ENCODE peak calls at places on chromosomes 3 and 15, in five cellular contexts. M, T, O, K and X are unnamed samples.

GRCh38 chr15:78991476-78991875 is 46.6 kb upstream of the CTSH start:
- DNase-seq in M (no peak), T (no peak), O (peak; percentile 35), K (no peak), X (no peak)

GRCh38 chr3:57298041-57298440 is 5.6 kb upstream of the ASB14 start:
- DNase-seq in M (no peak), T (no peak), O (peak; percentile 63), K (peak; percentile 5), X (no peak)

GRCh38 chr3:58271901-58272501 is 34.0 kb upstream of the RPP14 start:
- DNase-seq in M (no peak), T (no peak), O (peak; percentile 87), K (no peak), X (no peak)

GRCh38 chr15:52261498-52262242 is 33.9 kb downstream of the MYO5C start:
- DNase-seq in M (peak; percentile 32), T (peak; percentile 96), O (peak; percentile 80), K (no peak), X (no peak)

GRCh38 chr3:194058189-194058571 is 77.8 kb upstream of the HES1 start:
- DNase-seq in M (peak; percentile 47), T (peak; percentile 94), O (no peak), K (peak; percentile 65), X (peak; percentile 67)

GRCh38 chr3:134294302-134294925 is 43.8 kb upstream of the RYK start:
- DNase-seq in M (no peak), T (no peak), O (no peak), K (no peak), X (no peak)

GRCh38 chr15:75508741-75509532 is 57.4 kb upstream of the SIN3A start:
- DNase-seq in M (no peak), T (peak; percentile 56), O (peak; percentile 29), K (peak; percentile 23), X (no peak)

GRCh38 chr15:39530446-39531342 is 50.2 kb upstream of the THBS1 start:
- DNase-seq in M (no peak), T (peak; percentile 59), O (no peak), K (no peak), X (no peak)

GRCh38 chr15:50049871-50050270 is 69.2 kb downstream of the ATP8B4 start:
- DNase-seq in M (no peak), T (no peak), O (peak; percentile 57), K (no peak), X (no peak)

GRCh38 chr3:107411779-107412178 is 34.5 kb downstream of the CCDC54 start:
- DNase-seq in M (no peak), T (no peak), O (no peak), K (no peak), X (no peak)

GRCh38 chr15:78069052-78069414 is 8.5 kb downstream of the TBC1D2B start:
- DNase-seq in M (no peak), T (no peak), O (no peak), K (no peak), X (no peak)

GRCh38 chr3:45760878-45761711 is 35.2 kb downstream of the SLC6A20 start:
- DNase-seq in M (peak; percentile 50), T (peak; percentile 87), O (peak; percentile 36), K (peak; percentile 39), X (no peak)

GRCh38 chr3:32712506-32713055 is 27.6 kb downstream of the CNOT10 start:
- DNase-seq in M (no peak), T (no peak), O (no peak), K (no peak), X (no peak)

GRCh38 chr3:191290311-191291025 is 38.7 kb upstream of the CCDC50 start:
- DNase-seq in M (no peak), T (no peak), O (no peak), K (no peak), X (no peak)

GRCh38 chr3:17142516-17142915 is 257.8 kb downstream of the PLCL2 start:
- DNase-seq in M (no peak), T (no peak), O (no peak), K (no peak), X (no peak)

GRCh38 chr15:34721802-34722795 is 32.7 kb downstream of the GJD2 start:
- DNase-seq in M (peak; percentile 27), T (peak; percentile 83), O (peak; percentile 7), K (peak; percentile 20), X (peak; percentile 56)

GRCh38 chr3:151268267-151269235 is 9.8 kb downstream of the P2RY14 start:
- DNase-seq in M (no peak), T (no peak), O (no peak), K (no peak), X (no peak)

GRCh38 chr15:42619641-42620371 is 44.4 kb downstream of the STARD9 start:
- DNase-seq in M (no peak), T (peak; percentile 89), O (no peak), K (no peak), X (no peak)

GRCh38 chr3:42515391-42515916 is 13.0 kb downstream of the VIPR1 start:
- DNase-seq in M (no peak), T (no peak), O (no peak), K (no peak), X (no peak)

GRCh38 chr3:87503901-87504498 is 227.6 kb upstream of the POU1F1 start:
- DNase-seq in M (peak; percentile 24), T (peak; percentile 54), O (peak; percentile 74), K (peak; percentile 60), X (no peak)

GRCh38 chr3:69406156-69406555 is 20.3 kb upstream of the FRMD4B start:
- DNase-seq in M (no peak), T (no peak), O (no peak), K (no peak), X (no peak)

GRCh38 chr3:192827208-192827607 is 90.4 kb downstream of the MB21D2 start:
- DNase-seq in M (no peak), T (no peak), O (no peak), K (no peak), X (no peak)

GRCh38 chr15:48109212-48109611 is 11.6 kb upstream of the SLC24A5 start:
- DNase-seq in M (no peak), T (no peak), O (no peak), K (no peak), X (no peak)

GRCh38 chr15:48109856-48110531 is 10.8 kb upstream of the SLC24A5 start:
- DNase-seq in M (no peak), T (peak; percentile 74), O (no peak), K (no peak), X (no peak)

DNA sequence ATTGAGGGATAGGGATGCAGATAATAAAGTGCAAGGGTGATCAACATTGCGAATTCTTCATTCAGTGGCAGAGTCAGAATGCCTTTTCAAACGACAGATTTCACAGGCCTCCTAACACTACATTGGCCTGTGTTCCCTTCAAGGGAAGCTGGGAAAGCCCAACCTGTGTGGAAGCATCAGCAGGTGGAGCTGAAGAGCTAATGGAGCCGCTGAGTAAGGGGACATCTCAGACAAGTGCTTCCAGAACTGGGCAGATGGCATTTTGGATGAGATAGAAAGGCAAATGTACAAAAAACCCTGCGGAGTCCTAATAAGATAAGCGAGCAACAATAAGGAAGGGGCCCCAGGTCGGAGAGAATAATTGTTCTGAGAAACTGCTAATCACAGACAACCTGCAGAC is 8.5 kb upstream of the SLC24A5 start:
- DNase-seq in M (no peak), T (peak; percentile 88), O (no peak), K (peak; percentile 16), X (no peak)
- TF ChIP-seq CTCF in M (peak; percentile 31), T (peak; percentile 78), O (peak; percentile 83), K (peak; percentile 72), X (no peak)

DNA sequence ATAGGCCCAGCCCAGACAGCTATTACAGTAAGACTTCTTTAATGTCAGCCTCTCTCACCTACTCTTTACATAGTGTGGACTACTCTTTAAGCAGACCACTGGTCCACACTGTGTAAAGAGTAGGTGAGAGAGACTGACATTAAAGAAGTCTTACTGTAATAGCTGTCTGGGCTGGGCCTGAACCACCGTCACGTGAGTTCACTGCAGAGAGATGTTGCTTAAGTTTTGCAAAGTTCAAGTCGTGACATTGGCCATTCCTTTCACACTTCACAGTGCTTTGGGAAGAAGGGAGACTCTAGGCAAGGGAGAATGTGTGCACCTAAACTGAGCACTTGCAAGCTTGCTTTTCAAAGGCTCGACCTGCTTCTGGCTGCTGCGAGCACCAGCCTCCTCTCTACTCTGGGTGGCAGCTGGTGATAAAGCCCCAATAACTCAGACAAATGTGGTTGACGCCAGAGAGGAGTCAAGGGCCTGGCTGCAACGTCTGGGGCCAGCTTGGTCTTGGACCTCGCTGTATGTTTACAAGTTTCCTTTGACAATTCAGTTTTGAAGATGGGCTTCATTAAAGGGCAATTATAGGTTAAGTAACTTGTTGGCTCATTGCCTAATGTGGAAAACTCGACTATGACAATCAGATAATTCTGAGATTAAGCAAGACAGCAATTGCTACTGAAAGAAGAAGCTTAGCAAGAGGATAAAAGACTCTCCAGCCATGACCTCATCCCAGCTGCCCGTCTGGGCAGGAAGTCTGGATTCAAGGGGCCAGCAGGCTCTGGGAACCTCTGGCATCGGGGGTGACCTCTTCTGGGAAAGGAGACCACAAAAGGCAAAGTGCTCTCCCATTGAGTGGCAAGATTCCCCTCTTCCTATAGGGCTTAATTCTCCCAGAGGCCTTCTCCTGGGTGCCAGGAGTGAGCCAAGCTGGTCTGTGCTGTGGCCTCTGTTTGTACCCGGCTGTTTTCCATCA is 242.1 kb upstream of the TLE3 start:
- DNase-seq in M (peak; percentile 6), T (peak; percentile 42), O (peak; percentile 45), K (no peak), X (peak; percentile 38)
- TF ChIP-seq CTCF in M (no peak), T (no peak), O (no peak), K (no peak), X (no peak)

DNA sequence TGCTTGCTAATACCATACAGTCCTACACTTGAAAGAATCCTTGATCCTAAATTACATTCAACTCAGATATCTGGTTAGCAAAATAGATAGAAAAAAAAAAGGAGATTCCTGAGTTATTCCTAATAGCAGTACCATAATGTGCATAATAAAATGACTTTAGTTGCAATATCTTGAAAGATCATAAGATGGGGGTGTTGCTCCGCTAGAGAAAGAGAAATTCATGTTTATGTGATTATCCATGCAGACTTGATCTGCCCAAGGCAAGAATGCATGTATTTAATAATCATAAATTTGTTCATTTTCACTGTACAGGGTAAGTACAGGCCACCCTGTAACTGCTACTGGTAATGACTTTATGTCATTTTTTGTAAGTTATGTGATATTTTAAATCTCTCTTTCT is 84.7 kb downstream of the HCN4 start:
- DNase-seq in M (no peak), T (no peak), O (no peak), K (no peak), X (no peak)
- TF ChIP-seq CTCF in M (no peak), T (no peak), O (peak; percentile 22), K (peak; percentile 29), X (peak; percentile 20)

GRCh38 chr15:91946075-91946474 is 92.6 kb downstream of the SLCO3A1 start:
- DNase-seq in M (no peak), T (no peak), O (no peak), K (no peak), X (no peak)

GRCh38 chr15:91945385-91945784 is 91.9 kb downstream of the SLCO3A1 start:
- DNase-seq in M (no peak), T (no peak), O (no peak), K (no peak), X (no peak)

GRCh38 chr15:91947370-91947769 is 93.9 kb downstream of the SLCO3A1 start:
- DNase-seq in M (no peak), T (no peak), O (no peak), K (no peak), X (no peak)

GRCh38 chr15:91948001-91948608 is 94.6 kb downstream of the SLCO3A1 start:
- DNase-seq in M (no peak), T (peak; percentile 82), O (no peak), K (no peak), X (no peak)

DNA sequence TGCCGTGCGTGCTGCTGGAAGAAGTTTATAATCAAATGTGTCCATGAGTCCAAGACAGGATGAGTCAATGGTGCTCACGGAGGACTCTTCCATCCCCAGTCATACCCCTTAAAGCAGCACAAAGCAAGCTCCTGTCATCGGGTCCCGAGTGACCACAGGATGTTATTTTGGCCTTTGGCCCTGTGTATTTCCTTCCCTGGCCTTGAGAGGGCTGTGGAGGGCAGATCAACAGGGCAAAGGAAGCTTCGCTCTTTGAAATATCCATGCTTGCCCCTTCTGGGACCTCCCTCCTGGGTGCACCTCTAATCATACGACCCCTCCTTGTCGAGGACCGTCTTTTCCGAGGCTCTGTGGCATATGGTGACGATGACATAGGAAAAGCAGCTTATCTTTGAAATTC is 93.4 kb downstream of the SLCO3A1 start:
- DNase-seq in M (no peak), T (peak; percentile 74), O (no peak), K (no peak), X (no peak)
- TF ChIP-seq CTCF in M (no peak), T (peak; percentile 67), O (no peak), K (no peak), X (no peak)